ENCODE peak calls at places on chromosomes 5 and 9, in four cellular contexts. T is K562, L is GM12878, D is HepG2. O is an unnamed sample.

GRCh38 chr5:164345173-164345572 is 839.8 kb downstream of the MAT2B start:
- DNase-seq in T (no peak), L (no peak), D (no peak), O (no peak)

GRCh38 chr9:109771084-109771483 is 8.9 kb upstream of the PALM2AKAP2 start:
- DNase-seq in T (no peak), L (no peak), D (no peak), O (no peak)

GRCh38 chr5:6812091-6812490 is 98.9 kb downstream of the TENT4A start:
- DNase-seq in T (no peak), L (no peak), D (no peak), O (no peak)

GRCh38 chr5:76737131-76737556 is 21.2 kb downstream of the F2R start:
- DNase-seq in T (no peak), L (peak), D (no peak), O (no peak)

GRCh38 chr9:91986248-91986647 is 36.2 kb upstream of the ROR2 start:
- DNase-seq in T (no peak), L (no peak), D (no peak), O (no peak)

GRCh38 chr5:41510176-41510831 is at the start of gene PLCXD3:
- DNase-seq in T (no peak), L (no peak), D (no peak), O (no peak)

GRCh38 chr5:94707359-94707758 is 88.9 kb downstream of the SLF1 start:
- DNase-seq in T (no peak), L (no peak), D (no peak), O (no peak)

GRCh38 chr5:175246242-175246891 is 197.6 kb downstream of the DRD1 start:
- DNase-seq in T (no peak), L (no peak), D (no peak), O (no peak)

GRCh38 chr5:61417345-61417744 is 85.3 kb downstream of the ZSWIM6 start:
- DNase-seq in T (no peak), L (no peak), D (no peak), O (no peak)

GRCh38 chr9:1775230-1775629 is 239.9 kb upstream of the SMARCA2 start:
- DNase-seq in T (no peak), L (no peak), D (no peak), O (no peak)

GRCh38 chr9:13145340-13145739 is 134.2 kb downstream of the MPDZ start:
- DNase-seq in T (no peak), L (no peak), D (no peak), O (no peak)

GRCh38 chr9:83430681-83431080 is 107.5 kb downstream of the FRMD3 start:
- DNase-seq in T (no peak), L (no peak), D (no peak), O (no peak)

GRCh38 chr5:55691265-55692105 is 20.6 kb downstream of the SLC38A9 start:
- DNase-seq in T (peak), L (no peak), D (peak), O (peak)

GRCh38 chr5:38783011-38783551 is 62.7 kb upstream of the OSMR start:
- DNase-seq in T (no peak), L (no peak), D (peak), O (peak)

GRCh38 chr5:43290726-43291125 is 22.5 kb downstream of the HMGCS1 start:
- DNase-seq in T (no peak), L (no peak), D (no peak), O (no peak)

DNA sequence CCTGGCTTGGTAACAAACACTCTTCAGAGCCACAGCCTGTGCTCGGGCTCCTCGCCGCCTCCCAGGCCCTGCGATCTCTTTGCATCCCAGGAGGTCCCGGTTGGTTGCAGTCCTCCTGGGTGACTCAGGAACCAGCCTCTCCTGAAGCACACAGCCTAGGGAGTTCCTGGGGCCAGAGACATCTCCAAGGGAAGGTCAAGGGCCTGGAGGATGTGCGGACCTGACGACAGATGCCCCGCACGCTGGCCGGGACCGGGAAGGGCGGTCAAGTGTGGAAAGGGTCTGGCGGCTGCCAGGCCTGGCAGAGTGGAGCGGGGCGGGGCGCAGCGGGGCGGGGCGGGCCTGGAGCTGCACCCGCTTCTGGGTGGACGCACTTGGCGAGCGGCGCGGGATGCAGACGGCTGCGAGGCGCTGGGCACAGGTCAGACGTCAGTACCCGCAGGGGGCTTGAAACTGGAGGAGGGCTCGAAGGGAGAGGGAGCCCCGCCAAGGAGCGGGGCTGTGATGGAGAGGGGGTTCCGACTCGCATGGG is 45.0 kb upstream of the PRSS3 start:
- DNase-seq in T (no peak), L (no peak), D (no peak), O (no peak)
- TF ChIP-seq BHLHE40 in T (no peak), L (no peak), D (no peak), O (no peak)

GRCh38 chr9:133995012-133995896 is 3.1 kb upstream of the VAV2 start:
- DNase-seq in T (no peak), L (no peak), D (peak), O (peak)
- TF ChIP-seq FOXK2 in T (no peak), L (no peak), D (no peak), O (no peak)

GRCh38 chr9:88018101-88018500 is 43.8 kb upstream of the CDK20 start:
- DNase-seq in T (no peak), L (no peak), D (no peak), O (no peak)
- TF ChIP-seq BHLHE40 in T (no peak), L (no peak), D (no peak), O (no peak)

DNA sequence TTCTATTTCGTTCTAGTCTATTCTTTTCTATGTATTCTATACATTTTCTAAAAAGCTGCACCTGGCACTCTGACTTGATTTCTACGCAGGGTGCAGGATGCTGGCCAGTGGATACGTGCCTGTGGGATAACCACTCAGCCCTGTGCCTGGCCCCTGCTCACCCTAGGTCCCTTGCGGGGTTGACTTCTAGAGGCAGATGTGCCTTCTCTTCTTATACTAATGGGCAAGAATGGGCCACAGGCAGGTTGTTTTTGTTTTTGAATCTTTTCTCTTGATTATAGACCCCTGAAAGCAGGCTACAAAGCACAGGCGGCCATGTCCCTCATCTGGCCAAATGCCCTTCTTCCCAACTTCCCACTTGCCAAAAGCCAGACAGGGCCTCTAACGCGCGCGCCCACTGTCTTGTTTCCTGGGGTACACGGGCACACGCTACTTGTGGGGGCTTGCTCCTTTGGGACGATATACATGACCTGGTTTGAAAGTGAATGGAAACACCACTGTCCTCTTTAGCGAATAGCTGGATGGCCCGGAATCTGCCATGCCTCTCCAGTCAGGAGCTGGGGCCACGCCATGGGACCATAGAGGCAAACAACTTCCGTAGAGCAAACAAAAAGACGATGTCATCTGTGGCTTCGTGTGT is 162.7 kb upstream of the IRX2 start:
- DNase-seq in T (no peak), L (no peak), D (no peak), O (no peak)
- TF ChIP-seq FOXK2 in T (no peak), L (no peak), D (no peak), O (no peak)

DNA sequence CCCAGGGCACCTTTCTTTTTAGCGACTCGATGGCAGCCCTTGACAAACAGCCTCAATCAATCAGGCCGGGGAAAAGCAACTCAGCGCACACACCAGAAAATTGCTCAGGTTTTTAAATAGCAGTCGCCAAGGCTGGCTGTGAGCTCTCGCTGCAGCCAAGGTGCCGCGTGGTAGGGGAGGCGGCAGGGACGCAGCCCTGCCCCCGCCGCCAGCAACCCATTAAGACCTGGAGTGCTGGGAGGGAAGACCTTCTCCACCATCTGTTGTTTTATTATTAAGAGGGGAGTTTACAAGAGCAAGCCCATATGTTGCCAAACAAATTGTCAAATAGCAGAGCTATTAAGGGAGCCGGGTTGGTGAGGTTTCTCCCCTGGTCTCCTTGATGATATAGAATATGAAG is 22.6 kb downstream of the ASS1 start:
- DNase-seq in T (no peak), L (no peak), D (no peak), O (no peak)
- TF ChIP-seq BHLHE40 in T (no peak), L (no peak), D (no peak), O (no peak)

GRCh38 chr5:96836817-96837216 is 29.1 kb upstream of the ERAP1 start:
- DNase-seq in T (no peak), L (no peak), D (no peak), O (no peak)
- TF ChIP-seq FOXK2 in T (no peak), L (no peak), D (no peak), O (no peak)

DNA sequence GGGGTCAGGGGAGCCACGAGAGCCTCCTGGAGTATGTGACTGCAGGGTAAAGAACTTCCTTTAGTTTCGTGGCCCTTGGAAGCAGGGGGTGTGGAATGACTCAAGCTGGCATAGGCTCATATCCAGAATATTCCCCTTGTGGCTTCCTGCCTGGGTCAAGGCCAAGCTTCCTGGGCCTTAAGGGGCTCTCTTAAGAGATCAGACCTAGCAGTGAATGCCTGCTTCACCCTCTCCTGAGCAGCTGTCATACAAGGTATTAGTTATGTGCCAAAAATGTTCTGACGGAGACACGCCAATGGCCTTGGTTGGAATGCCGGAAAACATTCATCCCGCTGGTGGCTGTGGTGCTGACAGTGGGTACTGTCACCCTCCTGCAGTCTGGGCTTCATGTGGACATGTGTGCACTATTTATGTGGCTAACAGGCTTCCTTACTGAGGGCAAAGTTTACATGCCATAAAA is 157.0 kb downstream of the MACROH2A1 start:
- DNase-seq in T (no peak), L (no peak), D (no peak), O (no peak)
- TF ChIP-seq BHLHE40 in T (no peak), L (no peak), D (no peak), O (no peak)

DNA sequence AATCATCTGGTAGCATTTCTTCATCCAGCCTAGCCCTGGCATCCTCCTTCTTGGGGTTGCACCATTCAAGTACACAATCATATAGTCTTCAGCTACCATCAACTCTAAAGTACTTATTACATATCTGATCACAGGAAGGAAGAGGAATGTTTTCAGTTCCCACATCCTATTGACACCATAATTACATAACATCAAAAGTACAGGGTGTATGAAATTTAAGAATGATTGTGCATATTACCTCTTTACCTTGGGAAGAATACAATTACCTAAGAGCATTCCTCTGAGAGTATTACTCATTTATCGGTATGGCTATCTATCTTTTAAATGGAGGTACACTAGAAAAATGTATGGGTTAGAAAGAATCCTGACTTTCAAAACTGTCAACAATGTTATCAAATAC is 126.8 kb upstream of the PCA3 start:
- DNase-seq in T (no peak), L (no peak), D (no peak), O (no peak)
- TF ChIP-seq FOXK2 in T (no peak), L (no peak), D (no peak), O (no peak)

GRCh38 chr9:113563856-113564514 is 100.5 kb downstream of the RGS3 start:
- DNase-seq in T (no peak), L (no peak), D (no peak), O (no peak)
- TF ChIP-seq BHLHE40 in T (no peak), L (no peak), D (no peak), O (no peak)